ENCODE peak calls at places on chromosomes 6 and 20, in eight cellular contexts. One of them, this sample, is unnamed.

GRCh38 chr6:80553071-80553740 is 446.7 kb downstream of the BCKDHB start:
- DNase-seq in GM13977: no peak
- DNase-seq in kidney: no peak
- DNase-seq in GM10248: no peak
- DNase-seq in activated B cell treated with CpG ODN at 0.5 μM for 24 hours: no peak
- DNase-seq in A549: no peak
- DNase-seq in foreskin keratinocyte: no peak
- DNase-seq in dorsolateral prefrontal cortex: no peak
- DNase-seq in this sample: no peak

GRCh38 chr20:40959325-40960092 is 69.1 kb upstream of the TOP1 start:
- DNase-seq in GM13977: peak
- DNase-seq in kidney: no peak
- DNase-seq in GM10248: no peak
- DNase-seq in activated B cell treated with CpG ODN at 0.5 μM for 24 hours: no peak
- DNase-seq in A549: no peak
- DNase-seq in foreskin keratinocyte: no peak
- DNase-seq in dorsolateral prefrontal cortex: no peak
- DNase-seq in this sample: no peak

GRCh38 chr20:1469925-1470571 is 3.4 kb upstream of the NSFL1C start:
- DNase-seq in GM13977: peak
- DNase-seq in kidney: peak
- DNase-seq in GM10248: peak
- DNase-seq in activated B cell treated with CpG ODN at 0.5 μM for 24 hours: peak
- DNase-seq in A549: peak
- DNase-seq in foreskin keratinocyte: peak
- DNase-seq in dorsolateral prefrontal cortex: peak
- DNase-seq in this sample: no peak

GRCh38 chr20:20184149-20184548 is 131.8 kb downstream of the CFAP61 start:
- DNase-seq in GM13977: no peak
- DNase-seq in kidney: no peak
- DNase-seq in GM10248: no peak
- DNase-seq in activated B cell treated with CpG ODN at 0.5 μM for 24 hours: no peak
- DNase-seq in A549: peak
- DNase-seq in foreskin keratinocyte: no peak
- DNase-seq in dorsolateral prefrontal cortex: no peak
- DNase-seq in this sample: no peak

GRCh38 chr6:69768664-69769063 is 28.1 kb downstream of the LMBRD1 start:
- DNase-seq in GM13977: no peak
- DNase-seq in kidney: no peak
- DNase-seq in GM10248: no peak
- DNase-seq in activated B cell treated with CpG ODN at 0.5 μM for 24 hours: no peak
- DNase-seq in A549: no peak
- DNase-seq in foreskin keratinocyte: no peak
- DNase-seq in dorsolateral prefrontal cortex: no peak
- DNase-seq in this sample: no peak

GRCh38 chr20:62734881-62735280 is 26.2 kb downstream of the NTSR1 start:
- DNase-seq in GM13977: no peak
- DNase-seq in kidney: peak
- DNase-seq in GM10248: no peak
- DNase-seq in activated B cell treated with CpG ODN at 0.5 μM for 24 hours: no peak
- DNase-seq in A549: no peak
- DNase-seq in foreskin keratinocyte: no peak
- DNase-seq in dorsolateral prefrontal cortex: peak
- DNase-seq in this sample: peak

GRCh38 chr6:80338201-80338836 is 231.8 kb downstream of the BCKDHB start:
- DNase-seq in GM13977: peak
- DNase-seq in kidney: no peak
- DNase-seq in GM10248: peak
- DNase-seq in activated B cell treated with CpG ODN at 0.5 μM for 24 hours: peak
- DNase-seq in A549: peak
- DNase-seq in foreskin keratinocyte: peak
- DNase-seq in dorsolateral prefrontal cortex: no peak
- DNase-seq in this sample: no peak

GRCh38 chr6:20953019-20953418 is 418.8 kb downstream of the CDKAL1 start:
- DNase-seq in GM13977: no peak
- DNase-seq in kidney: no peak
- DNase-seq in GM10248: no peak
- DNase-seq in activated B cell treated with CpG ODN at 0.5 μM for 24 hours: no peak
- DNase-seq in A549: no peak
- DNase-seq in foreskin keratinocyte: no peak
- DNase-seq in dorsolateral prefrontal cortex: no peak
- DNase-seq in this sample: no peak

GRCh38 chr6:161237176-161237575 is 36.7 kb downstream of the AGPAT4 start:
- DNase-seq in GM13977: no peak
- DNase-seq in kidney: no peak
- DNase-seq in GM10248: no peak
- DNase-seq in activated B cell treated with CpG ODN at 0.5 μM for 24 hours: no peak
- DNase-seq in A549: no peak
- DNase-seq in foreskin keratinocyte: no peak
- DNase-seq in dorsolateral prefrontal cortex: no peak
- DNase-seq in this sample: no peak

GRCh38 chr6:158081657-158081935 is 86.5 kb downstream of the SERAC1 start:
- DNase-seq in GM13977: no peak
- DNase-seq in kidney: no peak
- DNase-seq in GM10248: no peak
- DNase-seq in activated B cell treated with CpG ODN at 0.5 μM for 24 hours: no peak
- DNase-seq in A549: no peak
- DNase-seq in foreskin keratinocyte: no peak
- DNase-seq in dorsolateral prefrontal cortex: no peak
- DNase-seq in this sample: no peak

GRCh38 chr6:19934996-19935591 is 97.9 kb downstream of the ID4 start:
- DNase-seq in GM13977: no peak
- DNase-seq in kidney: no peak
- DNase-seq in GM10248: no peak
- DNase-seq in activated B cell treated with CpG ODN at 0.5 μM for 24 hours: no peak
- DNase-seq in A549: no peak
- DNase-seq in foreskin keratinocyte: no peak
- DNase-seq in dorsolateral prefrontal cortex: no peak
- DNase-seq in this sample: no peak

GRCh38 chr6:82040405-82041221 is 206.9 kb downstream of the IBTK start:
- DNase-seq in GM13977: no peak
- DNase-seq in kidney: no peak
- DNase-seq in GM10248: peak
- DNase-seq in activated B cell treated with CpG ODN at 0.5 μM for 24 hours: no peak
- DNase-seq in A549: peak
- DNase-seq in foreskin keratinocyte: peak
- DNase-seq in dorsolateral prefrontal cortex: no peak
- DNase-seq in this sample: no peak

GRCh38 chr6:37667050-37667814 is 30.5 kb downstream of the MDGA1 start:
- DNase-seq in GM13977: no peak
- DNase-seq in kidney: no peak
- DNase-seq in GM10248: no peak
- DNase-seq in activated B cell treated with CpG ODN at 0.5 μM for 24 hours: no peak
- DNase-seq in A549: peak
- DNase-seq in foreskin keratinocyte: no peak
- DNase-seq in dorsolateral prefrontal cortex: no peak
- DNase-seq in this sample: peak

GRCh38 chr20:46192376-46192944 is 74.3 kb downstream of the CD40 start:
- DNase-seq in GM13977: no peak
- DNase-seq in kidney: no peak
- DNase-seq in GM10248: no peak
- DNase-seq in activated B cell treated with CpG ODN at 0.5 μM for 24 hours: no peak
- DNase-seq in A549: no peak
- DNase-seq in foreskin keratinocyte: no peak
- DNase-seq in dorsolateral prefrontal cortex: no peak
- DNase-seq in this sample: no peak

GRCh38 chr6:99019341-99019740 is 71.6 kb upstream of the FBXL4 start:
- DNase-seq in GM13977: no peak
- DNase-seq in kidney: no peak
- DNase-seq in GM10248: no peak
- DNase-seq in activated B cell treated with CpG ODN at 0.5 μM for 24 hours: no peak
- DNase-seq in A549: no peak
- DNase-seq in foreskin keratinocyte: peak
- DNase-seq in dorsolateral prefrontal cortex: no peak
- DNase-seq in this sample: no peak

GRCh38 chr20:17227669-17228623 is 1.1 kb downstream of the PCSK2 start:
- DNase-seq in GM13977: no peak
- DNase-seq in kidney: peak
- DNase-seq in GM10248: peak
- DNase-seq in activated B cell treated with CpG ODN at 0.5 μM for 24 hours: no peak
- DNase-seq in A549: no peak
- DNase-seq in foreskin keratinocyte: no peak
- DNase-seq in dorsolateral prefrontal cortex: no peak
- DNase-seq in this sample: no peak

GRCh38 chr6:36430351-36430750 is 12.3 kb downstream of the PXT1 start:
- DNase-seq in GM13977: no peak
- DNase-seq in kidney: no peak
- DNase-seq in GM10248: no peak
- DNase-seq in activated B cell treated with CpG ODN at 0.5 μM for 24 hours: no peak
- DNase-seq in A549: no peak
- DNase-seq in foreskin keratinocyte: no peak
- DNase-seq in dorsolateral prefrontal cortex: no peak
- DNase-seq in this sample: no peak

GRCh38 chr6:113402541-113402940 is 454.6 kb upstream of the MARCKS start:
- DNase-seq in GM13977: no peak
- DNase-seq in kidney: no peak
- DNase-seq in GM10248: no peak
- DNase-seq in activated B cell treated with CpG ODN at 0.5 μM for 24 hours: no peak
- DNase-seq in A549: no peak
- DNase-seq in foreskin keratinocyte: no peak
- DNase-seq in dorsolateral prefrontal cortex: no peak
- DNase-seq in this sample: no peak

GRCh38 chr6:80287112-80287511 is 180.6 kb downstream of the BCKDHB start:
- DNase-seq in GM13977: no peak
- DNase-seq in kidney: no peak
- DNase-seq in GM10248: no peak
- DNase-seq in activated B cell treated with CpG ODN at 0.5 μM for 24 hours: no peak
- DNase-seq in A549: no peak
- DNase-seq in foreskin keratinocyte: no peak
- DNase-seq in dorsolateral prefrontal cortex: no peak
- DNase-seq in this sample: no peak

GRCh38 chr20:61907081-61907891 is 158.4 kb downstream of the TAF4 start:
- DNase-seq in GM13977: no peak
- DNase-seq in kidney: peak
- DNase-seq in GM10248: no peak
- DNase-seq in activated B cell treated with CpG ODN at 0.5 μM for 24 hours: no peak
- DNase-seq in A549: no peak
- DNase-seq in foreskin keratinocyte: no peak
- DNase-seq in dorsolateral prefrontal cortex: no peak
- DNase-seq in this sample: no peak

DNA sequence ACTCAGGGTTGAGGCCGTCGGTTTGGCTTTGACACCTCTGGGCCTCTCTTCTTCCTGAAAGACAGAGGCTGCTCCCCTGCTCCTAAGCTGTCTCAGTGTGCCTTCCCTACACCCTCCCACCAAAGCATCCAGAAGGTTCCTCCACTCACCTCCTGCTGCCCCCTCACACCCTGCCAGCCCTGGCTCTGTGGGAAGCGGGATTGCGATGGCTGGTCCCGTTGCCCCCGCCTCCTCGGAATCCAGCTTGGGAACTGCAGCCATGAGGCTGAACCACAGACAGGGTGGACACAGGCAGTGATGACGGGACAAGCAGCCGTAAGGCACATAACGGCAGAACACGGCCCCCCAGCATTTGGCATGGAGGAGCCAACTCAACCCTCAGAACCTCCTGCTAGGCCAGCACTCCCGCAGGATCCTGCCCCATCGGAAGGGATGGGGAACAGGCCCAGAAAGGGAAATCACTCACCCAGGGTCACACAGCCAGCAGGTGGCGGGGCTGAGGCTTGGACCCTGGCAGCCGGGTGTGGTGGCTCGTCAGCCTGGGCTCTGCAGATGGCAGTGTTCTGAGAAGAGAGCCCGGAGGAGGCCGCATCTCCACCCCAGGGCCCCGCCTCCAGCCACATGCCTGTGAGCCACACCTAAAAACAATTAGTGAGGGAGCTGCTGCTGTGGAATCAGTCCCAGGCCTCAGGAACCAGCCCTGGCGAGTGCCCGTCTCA is 139.6 kb downstream of the PHACTR3 start:
- DNase-seq in GM13977: no peak
- DNase-seq in kidney: no peak
- DNase-seq in GM10248: no peak
- DNase-seq in activated B cell treated with CpG ODN at 0.5 μM for 24 hours: no peak
- DNase-seq in A549: peak
- DNase-seq in foreskin keratinocyte: no peak
- DNase-seq in dorsolateral prefrontal cortex: no peak
- DNase-seq in this sample: no peak
- TF ChIP-seq CTCF in GM13977: no peak
- TF ChIP-seq CTCF in kidney: no peak
- TF ChIP-seq CTCF in GM10248: no peak
- TF ChIP-seq CTCF in activated B cell treated with CpG ODN at 0.5 μM for 24 hours: no peak
- TF ChIP-seq CTCF in A549: no peak
- TF ChIP-seq CTCF in foreskin keratinocyte: peak
- TF ChIP-seq CTCF in dorsolateral prefrontal cortex: no peak
- TF ChIP-seq CTCF in this sample: no peak

GRCh38 chr6:38815250-38815649 is 100.1 kb downstream of the DNAH8 start:
- DNase-seq in GM13977: no peak
- DNase-seq in kidney: no peak
- DNase-seq in GM10248: no peak
- DNase-seq in activated B cell treated with CpG ODN at 0.5 μM for 24 hours: no peak
- DNase-seq in A549: no peak
- DNase-seq in foreskin keratinocyte: no peak
- DNase-seq in dorsolateral prefrontal cortex: no peak
- DNase-seq in this sample: no peak
- TF ChIP-seq CTCF in GM13977: no peak
- TF ChIP-seq CTCF in kidney: no peak
- TF ChIP-seq CTCF in GM10248: no peak
- TF ChIP-seq CTCF in activated B cell treated with CpG ODN at 0.5 μM for 24 hours: no peak
- TF ChIP-seq CTCF in A549: no peak
- TF ChIP-seq CTCF in foreskin keratinocyte: no peak
- TF ChIP-seq CTCF in dorsolateral prefrontal cortex: no peak
- TF ChIP-seq CTCF in this sample: no peak

DNA sequence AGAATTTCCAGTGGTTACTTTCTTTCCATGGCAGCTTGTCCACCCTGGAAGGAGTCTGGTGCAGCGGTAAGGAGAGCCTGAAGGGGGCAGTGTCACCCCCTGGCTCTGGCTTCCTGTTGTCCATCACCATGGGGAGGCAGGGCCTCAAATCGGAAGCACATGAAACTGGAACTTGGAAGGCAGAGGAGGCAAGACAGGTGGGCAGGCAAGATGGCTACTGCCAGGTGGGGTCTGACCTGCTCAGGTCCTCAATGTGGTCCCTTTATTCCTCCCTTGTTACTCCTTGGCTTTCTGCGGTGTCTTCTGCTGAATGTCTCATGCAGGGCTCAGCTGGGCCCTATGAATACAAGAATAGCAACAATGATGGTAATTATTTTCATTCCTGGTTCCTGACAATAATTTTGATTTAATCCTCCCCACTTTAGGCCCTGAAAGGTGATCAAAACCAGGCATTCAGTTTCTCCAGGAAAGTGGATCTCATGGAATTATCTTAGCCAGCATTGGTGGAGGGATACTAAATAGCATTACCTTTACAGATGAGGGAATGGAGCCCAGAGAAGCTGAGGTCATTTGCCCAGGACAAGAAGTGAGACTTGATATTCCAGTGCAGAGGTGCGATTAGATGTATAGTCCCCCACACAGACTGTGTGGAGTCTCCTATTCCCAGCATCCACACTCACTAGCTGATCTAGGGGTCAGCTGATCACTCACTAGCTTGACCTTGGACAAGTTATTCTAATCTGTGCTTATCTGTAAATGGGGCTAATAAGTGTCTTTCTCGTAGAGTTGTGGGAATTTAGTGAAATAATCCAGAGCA is 17.6 kb upstream of the SNAI1 start:
- DNase-seq in GM13977: no peak
- DNase-seq in kidney: no peak
- DNase-seq in GM10248: peak
- DNase-seq in activated B cell treated with CpG ODN at 0.5 μM for 24 hours: no peak
- DNase-seq in A549: peak
- DNase-seq in foreskin keratinocyte: no peak
- DNase-seq in dorsolateral prefrontal cortex: no peak
- DNase-seq in this sample: peak
- TF ChIP-seq CTCF in GM13977: peak
- TF ChIP-seq CTCF in kidney: peak
- TF ChIP-seq CTCF in GM10248: peak
- TF ChIP-seq CTCF in activated B cell treated with CpG ODN at 0.5 μM for 24 hours: no peak
- TF ChIP-seq CTCF in A549: peak
- TF ChIP-seq CTCF in foreskin keratinocyte: peak
- TF ChIP-seq CTCF in dorsolateral prefrontal cortex: peak
- TF ChIP-seq CTCF in this sample: peak

GRCh38 chr6:30100585-30101422 is 12.1 kb downstream of the TRIM31 start:
- DNase-seq in GM13977: no peak
- DNase-seq in kidney: peak
- DNase-seq in GM10248: peak
- DNase-seq in activated B cell treated with CpG ODN at 0.5 μM for 24 hours: peak
- DNase-seq in A549: no peak
- DNase-seq in foreskin keratinocyte: peak
- DNase-seq in dorsolateral prefrontal cortex: no peak
- DNase-seq in this sample: no peak
- TF ChIP-seq CTCF in GM13977: no peak
- TF ChIP-seq CTCF in kidney: no peak
- TF ChIP-seq CTCF in GM10248: no peak
- TF ChIP-seq CTCF in activated B cell treated with CpG ODN at 0.5 μM for 24 hours: no peak
- TF ChIP-seq CTCF in A549: no peak
- TF ChIP-seq CTCF in foreskin keratinocyte: peak
- TF ChIP-seq CTCF in dorsolateral prefrontal cortex: no peak
- TF ChIP-seq CTCF in this sample: no peak